ENCODE peak calls at places on chromosomes 1 and 21, in six cellular contexts. One of them, this sample, is unnamed.

GRCh38 chr21:28851645-28852044 is 141.0 kb downstream of the LTN1 start:
- DNase-seq in K562: no peak
- DNase-seq in H1: no peak
- DNase-seq in HepG2: no peak
- DNase-seq in GM12892: no peak
- DNase-seq in GM12878: no peak
- DNase-seq in this sample: no peak

GRCh38 chr1:42733415-42734200 is 6.4 kb downstream of the CLDN19 start:
- DNase-seq in K562: no peak
- DNase-seq in GM12878: no peak
- DNase-seq in H1: no peak
- DNase-seq in HepG2: no peak
- DNase-seq in GM12892: no peak
- DNase-seq in this sample: no peak

GRCh38 chr1:4460052-4460451 is 194.4 kb upstream of the AJAP1 start:
- DNase-seq in H1: no peak
- DNase-seq in GM12878: no peak
- DNase-seq in GM12892: no peak
- DNase-seq in HepG2: no peak
- DNase-seq in K562: no peak
- DNase-seq in this sample: no peak

GRCh38 chr1:168138134-168138533 is 1.4 kb upstream of the GPR161 start:
- DNase-seq in GM12892: no peak
- DNase-seq in K562: no peak
- DNase-seq in H1: no peak
- DNase-seq in GM12878: no peak
- DNase-seq in HepG2: no peak
- DNase-seq in this sample: no peak

GRCh38 chr1:172135076-172135672 is 285.3 kb upstream of the C1orf105 start:
- DNase-seq in H1: no peak
- DNase-seq in GM12878: no peak
- DNase-seq in K562: peak; percentile 9
- DNase-seq in GM12892: no peak
- DNase-seq in HepG2: peak; percentile 32
- DNase-seq in this sample: no peak

GRCh38 chr1:6509603-6510291 is 18.3 kb upstream of the PLEKHG5 start:
- DNase-seq in H1: no peak
- DNase-seq in HepG2: no peak
- DNase-seq in K562: no peak
- DNase-seq in GM12892: no peak
- DNase-seq in GM12878: no peak
- DNase-seq in this sample: peak; percentile 20

GRCh38 chr1:79638382-79638781 is 631.9 kb upstream of the ADGRL4 start:
- DNase-seq in GM12892: no peak
- DNase-seq in K562: no peak
- DNase-seq in HepG2: no peak
- DNase-seq in GM12878: no peak
- DNase-seq in H1: no peak
- DNase-seq in this sample: no peak

GRCh38 chr1:231731262-231731661 is 104.7 kb downstream of the DISC1 start:
- DNase-seq in HepG2: no peak
- DNase-seq in H1: no peak
- DNase-seq in GM12878: no peak
- DNase-seq in K562: no peak
- DNase-seq in GM12892: no peak
- DNase-seq in this sample: no peak

GRCh38 chr1:62045579-62045978 is 149.1 kb upstream of the L1TD1 start:
- DNase-seq in H1: no peak
- DNase-seq in K562: peak; percentile 10
- DNase-seq in GM12892: no peak
- DNase-seq in GM12878: no peak
- DNase-seq in HepG2: no peak
- DNase-seq in this sample: no peak

GRCh38 chr1:89608627-89609338 is 24.1 kb upstream of the LRRC8C start:
- DNase-seq in K562: no peak
- DNase-seq in GM12892: no peak
- DNase-seq in HepG2: no peak
- DNase-seq in GM12878: no peak
- DNase-seq in H1: no peak
- DNase-seq in this sample: no peak

GRCh38 chr1:107954719-107955415 is 10.1 kb downstream of the VAV3 start:
- DNase-seq in H1: no peak
- DNase-seq in HepG2: no peak
- DNase-seq in K562: no peak
- DNase-seq in GM12878: no peak
- DNase-seq in GM12892: no peak
- DNase-seq in this sample: no peak

GRCh38 chr21:45741691-45742090 is 98.2 kb downstream of the PCBP3 start:
- DNase-seq in GM12892: no peak
- DNase-seq in H1: no peak
- DNase-seq in HepG2: no peak
- DNase-seq in K562: no peak
- DNase-seq in GM12878: no peak
- DNase-seq in this sample: no peak

GRCh38 chr1:24921938-24922662 is 8.0 kb downstream of the RUNX3 start:
- DNase-seq in GM12878: no peak
- DNase-seq in GM12892: no peak
- DNase-seq in HepG2: no peak
- DNase-seq in H1: no peak
- DNase-seq in K562: no peak
- DNase-seq in this sample: no peak

GRCh38 chr1:170680428-170680827 is 16.5 kb downstream of the PRRX1 start:
- DNase-seq in H1: no peak
- DNase-seq in HepG2: no peak
- DNase-seq in GM12892: no peak
- DNase-seq in K562: no peak
- DNase-seq in GM12878: no peak
- DNase-seq in this sample: no peak

GRCh38 chr1:168304865-168305264 is 24.2 kb downstream of the TBX19 start:
- DNase-seq in HepG2: no peak
- DNase-seq in K562: no peak
- DNase-seq in GM12892: no peak
- DNase-seq in GM12878: no peak
- DNase-seq in H1: no peak
- DNase-seq in this sample: no peak

GRCh38 chr1:175673236-175674150 is 69.9 kb downstream of the TNR start:
- DNase-seq in K562: no peak
- DNase-seq in H1: no peak
- DNase-seq in GM12878: peak; percentile 28
- DNase-seq in GM12892: peak; percentile 27
- DNase-seq in HepG2: no peak
- DNase-seq in this sample: peak; percentile 15

GRCh38 chr1:99740141-99740540 is 26.3 kb downstream of the FRRS1 start:
- DNase-seq in H1: no peak
- DNase-seq in GM12892: no peak
- DNase-seq in HepG2: no peak
- DNase-seq in GM12878: no peak
- DNase-seq in K562: no peak
- DNase-seq in this sample: no peak

GRCh38 chr1:1601564-1602320 is 1.8 kb upstream of the FNDC10 start:
- DNase-seq in GM12892: no peak
- DNase-seq in HepG2: no peak
- DNase-seq in K562: no peak
- DNase-seq in H1: no peak
- DNase-seq in GM12878: no peak
- DNase-seq in this sample: peak; percentile 10

GRCh38 chr1:29789221-29789909 is 553.0 kb downstream of the PTPRU start:
- DNase-seq in H1: no peak
- DNase-seq in GM12892: no peak
- DNase-seq in GM12878: no peak
- DNase-seq in HepG2: no peak
- DNase-seq in K562: no peak
- DNase-seq in this sample: no peak

GRCh38 chr1:20868263-20868662 is 81.2 kb upstream of the HP1BP3 start:
- DNase-seq in H1: no peak
- DNase-seq in GM12892: no peak
- DNase-seq in HepG2: no peak
- DNase-seq in K562: no peak
- DNase-seq in GM12878: no peak
- DNase-seq in this sample: no peak

GRCh38 chr1:17094664-17095063 is 24.6 kb downstream of the PADI2 start:
- DNase-seq in GM12892: peak; percentile 43
- DNase-seq in GM12878: peak; percentile 35
- DNase-seq in HepG2: no peak
- DNase-seq in K562: no peak
- DNase-seq in H1: no peak
- DNase-seq in this sample: peak; percentile 39

GRCh38 chr1:10722803-10723202 is 73.6 kb downstream of the CASZ1 start:
- DNase-seq in HepG2: no peak
- DNase-seq in GM12878: no peak
- DNase-seq in GM12892: no peak
- DNase-seq in K562: no peak
- DNase-seq in H1: no peak
- DNase-seq in this sample: no peak

GRCh38 chr1:58966103-58966916 is 182.5 kb upstream of the JUN start:
- DNase-seq in GM12878: no peak
- DNase-seq in H1: no peak
- DNase-seq in HepG2: no peak
- DNase-seq in GM12892: no peak
- DNase-seq in K562: no peak
- DNase-seq in this sample: no peak

GRCh38 chr1:45266151-45266801 is 59.9 kb upstream of the ZSWIM5 start:
- DNase-seq in GM12878: no peak
- DNase-seq in K562: peak; percentile 44
- DNase-seq in GM12892: no peak
- DNase-seq in HepG2: peak; percentile 89
- DNase-seq in H1: no peak
- DNase-seq in this sample: no peak

GRCh38 chr1:60970081-60970509 is 112.3 kb upstream of the NFIA start:
- DNase-seq in K562: peak; percentile 55
- DNase-seq in HepG2: peak; percentile 24
- DNase-seq in GM12892: no peak
- DNase-seq in GM12878: no peak
- DNase-seq in H1: no peak
- DNase-seq in this sample: no peak

GRCh38 chr1:9539829-9540550 is 725 bp downstream of the SLC25A33 start:
- DNase-seq in H1: no peak
- DNase-seq in K562: peak; percentile 79
- DNase-seq in GM12892: peak; percentile 70
- DNase-seq in GM12878: no peak
- DNase-seq in HepG2: no peak
- DNase-seq in this sample: peak; percentile 73

GRCh38 chr1:164725401-164725800 is 166.4 kb downstream of the PBX1 start:
- DNase-seq in GM12892: no peak
- DNase-seq in H1: no peak
- DNase-seq in K562: no peak
- DNase-seq in HepG2: no peak
- DNase-seq in GM12878: no peak
- DNase-seq in this sample: no peak

GRCh38 chr1:164731161-164731747 is 172.3 kb downstream of the PBX1 start:
- DNase-seq in K562: no peak
- DNase-seq in GM12892: no peak
- DNase-seq in GM12878: no peak
- DNase-seq in H1: no peak
- DNase-seq in HepG2: no peak
- DNase-seq in this sample: no peak

GRCh38 chr1:164723296-164723731 is 164.3 kb downstream of the PBX1 start:
- DNase-seq in H1: no peak
- DNase-seq in GM12878: no peak
- DNase-seq in GM12892: no peak
- DNase-seq in K562: no peak
- DNase-seq in HepG2: no peak
- DNase-seq in this sample: no peak

GRCh38 chr1:164728719-164729118 is 169.7 kb downstream of the PBX1 start:
- DNase-seq in H1: no peak
- DNase-seq in K562: no peak
- DNase-seq in GM12892: no peak
- DNase-seq in HepG2: no peak
- DNase-seq in GM12878: no peak
- DNase-seq in this sample: no peak

GRCh38 chr1:164726235-164726634 is 167.3 kb downstream of the PBX1 start:
- DNase-seq in HepG2: no peak
- DNase-seq in GM12892: no peak
- DNase-seq in H1: no peak
- DNase-seq in K562: no peak
- DNase-seq in GM12878: no peak
- DNase-seq in this sample: no peak
- TF ChIP-seq POLR2AphosphoS5 in HepG2: no peak
- TF ChIP-seq POLR2AphosphoS5 in GM12892: no peak
- TF ChIP-seq POLR2AphosphoS5 in H1: no peak
- TF ChIP-seq POLR2AphosphoS5 in K562: no peak
- TF ChIP-seq POLR2AphosphoS5 in GM12878: no peak
- TF ChIP-seq POLR2AphosphoS5 in this sample: no peak

GRCh38 chr1:173954179-173954578 is 37.1 kb upstream of the SERPINC1 start:
- DNase-seq in K562: no peak
- DNase-seq in HepG2: no peak
- DNase-seq in GM12878: no peak
- DNase-seq in GM12892: no peak
- DNase-seq in H1: no peak
- DNase-seq in this sample: no peak

GRCh38 chr1:173946380-173946921 is 29.3 kb upstream of the SERPINC1 start:
- DNase-seq in K562: no peak
- DNase-seq in HepG2: no peak
- DNase-seq in H1: no peak
- DNase-seq in GM12878: no peak
- DNase-seq in GM12892: no peak
- DNase-seq in this sample: no peak

GRCh38 chr1:173948594-173948993 is 31.5 kb upstream of the SERPINC1 start:
- DNase-seq in GM12878: no peak
- DNase-seq in HepG2: no peak
- DNase-seq in H1: no peak
- DNase-seq in K562: no peak
- DNase-seq in GM12892: no peak
- DNase-seq in this sample: no peak
- TF ChIP-seq POLR2A in GM12878: no peak
- TF ChIP-seq POLR2A in HepG2: no peak
- TF ChIP-seq POLR2A in H1: no peak
- TF ChIP-seq POLR2A in K562: no peak
- TF ChIP-seq POLR2A in GM12892: no peak
- TF ChIP-seq POLR2A in this sample: no peak

GRCh38 chr1:13807213-13807612 is 107.2 kb downstream of the PRDM2 start:
- DNase-seq in HepG2: peak; percentile 27
- DNase-seq in H1: no peak
- DNase-seq in GM12892: peak; percentile 47
- DNase-seq in K562: peak; percentile 64
- DNase-seq in GM12878: no peak
- DNase-seq in this sample: no peak
- TF ChIP-seq TAF1 in HepG2: no peak
- TF ChIP-seq TAF1 in H1: no peak
- TF ChIP-seq TAF1 in GM12892: no peak
- TF ChIP-seq TAF1 in K562: no peak
- TF ChIP-seq TAF1 in GM12878: no peak
- TF ChIP-seq TAF1 in this sample: no peak

DNA sequence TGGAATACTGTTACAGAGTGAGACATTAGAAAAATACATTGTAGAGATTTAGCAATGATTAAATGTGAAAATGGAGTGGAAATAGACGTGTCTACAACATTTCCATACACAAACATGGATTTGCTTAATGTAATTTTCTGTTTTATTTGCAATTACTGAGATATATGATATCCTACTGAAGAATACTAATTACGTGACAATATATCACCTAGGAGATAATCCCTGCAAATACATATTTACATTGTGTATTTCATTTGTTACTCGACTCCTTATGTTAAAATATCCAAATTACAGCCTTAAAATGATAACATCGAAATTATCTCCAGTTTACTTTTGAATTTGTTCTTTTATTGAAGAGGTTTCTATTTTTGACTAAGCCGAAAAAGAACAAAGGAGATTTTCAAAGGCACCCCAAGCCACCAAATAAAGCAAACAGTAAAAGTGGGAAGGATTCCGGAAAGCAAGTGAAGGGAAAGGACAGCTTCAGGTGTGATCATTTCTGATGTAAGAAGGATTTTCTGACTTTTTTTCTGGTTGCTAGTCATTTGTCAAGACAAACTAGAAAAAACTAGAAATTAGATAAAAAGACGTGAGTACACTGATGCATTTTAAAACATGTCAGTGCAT is 7.9 kb downstream of the LHX4 start:
- DNase-seq in H1: no peak
- DNase-seq in HepG2: no peak
- DNase-seq in GM12878: no peak
- DNase-seq in GM12892: no peak
- DNase-seq in K562: no peak
- DNase-seq in this sample: no peak
- TF ChIP-seq POLR2AphosphoS5 in H1: no peak
- TF ChIP-seq POLR2AphosphoS5 in HepG2: no peak
- TF ChIP-seq POLR2AphosphoS5 in GM12878: no peak
- TF ChIP-seq POLR2AphosphoS5 in GM12892: no peak
- TF ChIP-seq POLR2AphosphoS5 in K562: no peak
- TF ChIP-seq POLR2AphosphoS5 in this sample: no peak

This sample was measured in GM12891.